ENCODE peak calls at places on chromosomes 12 and 14, in six cellular contexts. U is lower leg skin, E is AG10803, O is heart left ventricle, Y is type B pancreatic cell, I is psoas muscle. X is an unnamed sample.

GRCh38 chr14:95697764-95698163 is 11.5 kb downstream of the TCL1B start:
- DNase-seq in U (no peak), E (no peak), O (no peak), Y (no peak), I (no peak), X (no peak)

GRCh38 chr14:72699433-72699832 is 194.5 kb downstream of the DPF3 start:
- DNase-seq in U (no peak), E (no peak), O (no peak), Y (no peak), I (no peak), X (no peak)

GRCh38 chr12:98653866-98654493 is 8.9 kb downstream of the APAF1 start:
- DNase-seq in U (no peak), E (peak), O (no peak), Y (no peak), I (no peak), X (no peak)

GRCh38 chr14:68014771-68015170 is 195.2 kb downstream of the RAD51B start:
- DNase-seq in U (no peak), E (no peak), O (no peak), Y (no peak), I (no peak), X (no peak)

GRCh38 chr12:47773858-47774580 is 981 bp downstream of the SLC48A1 start:
- DNase-seq in U (no peak), E (no peak), O (no peak), Y (no peak), I (no peak), X (no peak)

GRCh38 chr12:50003595-50003994 is 21.7 kb downstream of the RACGAP1 start:
- DNase-seq in U (no peak), E (peak), O (no peak), Y (no peak), I (no peak), X (no peak)

GRCh38 chr12:42364692-42365091 is 38.7 kb downstream of the PPHLN1 start:
- DNase-seq in U (no peak), E (no peak), O (no peak), Y (no peak), I (no peak), X (no peak)

GRCh38 chr12:120940799-120941198 is 36.6 kb upstream of the SPPL3 start:
- DNase-seq in U (no peak), E (peak), O (no peak), Y (no peak), I (no peak), X (no peak)

GRCh38 chr14:77616133-77616453 is 344 bp downstream of the SPTLC2 start:
- DNase-seq in U (no peak), E (no peak), O (no peak), Y (peak), I (no peak), X (no peak)

GRCh38 chr12:132130690-132131089 is 13.4 kb downstream of the DDX51 start:
- DNase-seq in U (no peak), E (no peak), O (no peak), Y (no peak), I (no peak), X (no peak)

GRCh38 chr12:85835417-85835809 is 796 bp downstream of the RASSF9 start:
- DNase-seq in U (no peak), E (peak), O (no peak), Y (no peak), I (no peak), X (no peak)

GRCh38 chr12:52382854-52383253 is 2.6 kb downstream of the KRT84 start:
- DNase-seq in U (no peak), E (no peak), O (no peak), Y (no peak), I (no peak), X (no peak)

GRCh38 chr12:123077298-123078113 is 73.4 kb downstream of the PITPNM2 start:
- DNase-seq in U (no peak), E (no peak), O (no peak), Y (no peak), I (no peak), X (no peak)

GRCh38 chr14:65413739-65414045 is 1.2 kb downstream of the FUT8 start:
- DNase-seq in U (no peak), E (no peak), O (no peak), Y (no peak), I (no peak), X (no peak)

GRCh38 chr14:102473559-102473958 is 36.0 kb downstream of the ANKRD9 start:
- DNase-seq in U (no peak), E (no peak), O (no peak), Y (no peak), I (no peak), X (no peak)

GRCh38 chr14:75980856-75981255 is 939 bp downstream of the TGFB3 start:
- DNase-seq in U (no peak), E (no peak), O (peak), Y (no peak), I (peak), X (no peak)

GRCh38 chr14:75981826-75982723 is at the start of gene TGFB3:
- DNase-seq in U (peak), E (peak), O (peak), Y (peak), I (peak), X (peak)

GRCh38 chr14:75984674-75985073 is 889 bp upstream of the IFT43 start:
- DNase-seq in U (no peak), E (no peak), O (no peak), Y (no peak), I (no peak), X (no peak)

GRCh38 chr14:75981426-75981825 is 369 bp downstream of the TGFB3 start:
- DNase-seq in U (peak), E (no peak), O (no peak), Y (no peak), I (no peak), X (no peak)

GRCh38 chr14:75982724-75983358 is 1.0 kb upstream of the TGFB3 start:
- DNase-seq in U (peak), E (peak), O (peak), Y (no peak), I (peak), X (peak)
- TF ChIP-seq CTCF in U (no peak), E (no peak), O (no peak), Y (peak), I (no peak), X (no peak)

GRCh38 chr14:23078692-23079116 is 16.2 kb downstream of the ACIN1 start:
- DNase-seq in U (peak), E (peak), O (no peak), Y (no peak), I (peak), X (peak)
- TF ChIP-seq CTCF in U (no peak), E (peak), O (no peak), Y (no peak), I (no peak), X (no peak)

DNA sequence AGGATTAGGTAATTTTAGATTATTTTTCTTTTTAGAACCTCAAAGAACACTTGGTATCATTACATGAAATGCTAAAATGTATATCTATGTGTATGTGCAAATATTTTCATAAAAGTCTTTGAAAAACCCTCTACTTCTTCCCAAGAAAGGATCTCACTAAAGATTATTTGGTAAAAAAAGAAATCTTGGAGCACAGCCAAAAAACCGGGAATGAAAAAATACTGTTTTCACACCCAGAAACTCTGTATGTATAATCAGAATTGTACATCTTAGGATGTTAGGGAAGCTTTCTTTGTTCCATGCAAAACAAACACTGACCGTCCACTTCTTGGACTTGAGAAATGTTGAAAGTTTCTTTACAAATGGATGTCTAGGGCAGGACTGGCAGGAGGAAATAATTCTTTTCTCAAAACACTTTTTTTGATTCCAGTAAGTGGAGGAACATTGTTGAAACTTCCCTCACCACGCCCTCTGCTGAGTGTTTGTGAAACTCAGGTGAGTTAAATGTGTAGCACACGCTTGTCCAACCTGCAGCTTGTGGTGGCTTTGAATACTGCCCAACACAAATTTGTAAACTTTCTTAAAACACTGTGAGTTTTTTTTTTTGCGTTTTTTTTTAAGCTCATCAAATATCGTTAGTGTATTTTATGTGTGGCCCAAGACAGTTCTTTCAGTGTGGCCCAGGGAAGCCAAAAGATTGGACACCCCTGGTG is 26.5 kb downstream of the FBXO34 start:
- DNase-seq in U (peak), E (no peak), O (no peak), Y (no peak), I (no peak), X (no peak)
- TF ChIP-seq CTCF in U (no peak), E (no peak), O (no peak), Y (no peak), I (no peak), X (no peak)

DNA sequence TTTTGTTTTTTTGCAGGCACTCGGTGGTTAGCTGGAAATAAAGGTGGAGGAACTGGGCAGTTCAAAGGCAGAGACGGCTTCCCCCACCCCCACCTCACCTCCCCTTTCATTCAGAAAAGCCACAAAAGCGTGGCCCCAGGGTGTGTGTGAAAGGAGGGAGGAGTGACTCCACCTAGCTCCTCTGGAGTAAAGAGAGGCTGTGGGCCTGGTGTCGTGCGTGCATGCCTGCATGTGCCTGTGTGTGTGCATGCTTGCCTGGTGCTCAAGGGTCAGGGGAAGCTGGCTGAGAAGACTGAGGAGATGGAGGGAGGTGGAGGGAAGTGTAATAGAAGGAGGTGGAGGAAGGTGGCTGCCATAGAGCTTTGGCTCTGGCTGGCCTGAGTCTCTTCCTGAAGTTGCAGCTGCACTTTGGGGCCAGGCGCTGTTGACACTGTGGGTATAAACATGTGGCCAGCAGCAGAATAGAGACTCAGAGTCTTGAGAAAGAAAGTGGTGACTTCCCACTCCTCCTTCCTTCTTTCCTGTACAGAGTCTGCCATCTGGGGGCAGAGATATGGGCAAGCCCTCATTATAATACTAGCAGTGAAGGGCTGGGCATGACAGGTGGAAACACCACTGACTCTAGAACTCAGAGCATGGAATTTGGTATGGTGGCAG is 36.9 kb upstream of the SINHCAF start:
- DNase-seq in U (no peak), E (no peak), O (no peak), Y (no peak), I (no peak), X (no peak)
- TF ChIP-seq CTCF in U (no peak), E (no peak), O (no peak), Y (no peak), I (no peak), X (no peak)

DNA sequence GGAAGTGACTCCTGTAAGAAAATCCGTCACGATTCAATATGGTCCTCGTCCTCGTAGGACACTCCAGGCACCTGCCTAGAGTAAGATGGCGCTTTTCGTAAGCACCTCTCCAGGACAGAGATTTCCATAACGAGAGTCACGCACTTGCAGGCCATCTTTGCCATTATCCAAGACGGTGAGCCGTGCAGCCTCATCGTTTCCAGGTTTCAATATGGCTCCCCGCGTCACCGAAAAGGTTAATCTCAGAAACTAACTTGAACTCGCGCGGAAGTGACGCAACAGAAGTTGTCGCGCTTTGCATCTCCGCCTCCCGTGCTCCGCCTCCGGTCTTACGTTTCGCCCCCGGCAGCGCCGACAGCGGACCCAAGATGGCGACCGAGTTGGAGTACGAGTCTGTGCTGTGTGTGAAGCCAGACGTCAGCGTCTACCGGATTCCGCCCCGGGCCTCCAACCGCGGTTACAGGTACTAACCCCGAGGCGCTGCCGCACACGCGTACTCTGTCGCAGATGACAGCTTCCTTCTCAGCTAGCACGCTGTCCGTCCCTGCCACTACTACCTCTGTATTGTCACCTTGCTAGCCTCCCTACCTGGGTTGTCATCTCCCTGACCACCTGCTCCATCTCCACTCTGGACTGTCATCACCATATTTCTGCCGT is at the start of gene NECAP1:
- DNase-seq in U (peak), E (peak), O (peak), Y (peak), I (peak), X (peak)
- TF ChIP-seq CTCF in U (no peak), E (no peak), O (no peak), Y (no peak), I (no peak), X (no peak)

GRCh38 chr12:30994274-30994673 is 67.7 kb downstream of the TSPAN11 start:
- DNase-seq in U (no peak), E (no peak), O (no peak), Y (no peak), I (no peak), X (no peak)
- TF ChIP-seq CTCF in U (no peak), E (no peak), O (no peak), Y (no peak), I (no peak), X (no peak)

GRCh38 chr12:1305063-1305434 is 289.3 kb downstream of the FBXL14 start:
- DNase-seq in U (no peak), E (no peak), O (no peak), Y (no peak), I (no peak), X (no peak)

GRCh38 chr12:1297639-1298038 is 296.7 kb downstream of the FBXL14 start:
- DNase-seq in U (no peak), E (no peak), O (no peak), Y (no peak), I (no peak), X (no peak)

GRCh38 chr12:1297206-1297605 is 297.2 kb downstream of the FBXL14 start:
- DNase-seq in U (no peak), E (peak), O (no peak), Y (no peak), I (no peak), X (no peak)

GRCh38 chr12:1302471-1302870 is 291.9 kb downstream of the FBXL14 start:
- DNase-seq in U (no peak), E (no peak), O (no peak), Y (no peak), I (no peak), X (no peak)

GRCh38 chr12:1300460-1300859 is 293.9 kb downstream of the FBXL14 start:
- DNase-seq in U (no peak), E (no peak), O (no peak), Y (no peak), I (no peak), X (no peak)
- TF ChIP-seq CTCF in U (no peak), E (no peak), O (no peak), Y (no peak), I (no peak), X (no peak)